ENCODE peak calls at places on chromosome 11, in four cellular contexts. Z, B, N and A are unnamed samples.

GRCh38 chr11:21495879-21496278 is 697.0 kb upstream of the ANO5 start:
- DNase-seq in Z (no peak), N (no peak), B (no peak), A (no peak)

GRCh38 chr11:44728491-44728910 is 1.7 kb downstream of the TSPAN18 start:
- DNase-seq in Z (no peak), N (no peak), B (no peak), A (no peak)

GRCh38 chr11:111623527-111624030 is 21.3 kb downstream of the SIK2 start:
- DNase-seq in N (peak; percentile 86), Z (no peak), B (no peak), A (no peak)

GRCh38 chr11:83724704-83725114 is 438.5 kb upstream of the CCDC90B start:
- DNase-seq in B (peak; percentile 45), N (no peak), Z (no peak), A (no peak)

GRCh38 chr11:64770120-64770519 is 8.2 kb downstream of the SF1 start:
- DNase-seq in N (no peak), B (no peak), Z (no peak), A (no peak)

GRCh38 chr11:122797651-122798050 is 40.6 kb upstream of the CRTAM start:
- DNase-seq in B (no peak), N (no peak), Z (no peak), A (no peak)

GRCh38 chr11:77560605-77561004 is 29.1 kb upstream of the AQP11 start:
- DNase-seq in N (peak; percentile 6), Z (peak; percentile 19), B (no peak), A (no peak)

GRCh38 chr11:22491826-22492225 is 133.8 kb downstream of the FANCF start:
- DNase-seq in N (no peak), Z (peak; percentile 26), B (no peak), A (no peak)

GRCh38 chr11:93517041-93517440 is 26.1 kb downstream of the SMCO4 start:
- DNase-seq in Z (no peak), N (no peak), B (no peak), A (no peak)

GRCh38 chr11:129458278-129458677 is 82.6 kb downstream of the BARX2 start:
- DNase-seq in Z (no peak), N (no peak), B (no peak), A (no peak)

GRCh38 chr11:104654414-104654813 is 243.8 kb downstream of the CASP12 start:
- DNase-seq in N (no peak), B (no peak), Z (no peak), A (no peak)

GRCh38 chr11:18633256-18634139 is 644 bp downstream of the SPTY2D1 start:
- DNase-seq in N (no peak), B (no peak), Z (no peak), A (peak; percentile 2)

DNA sequence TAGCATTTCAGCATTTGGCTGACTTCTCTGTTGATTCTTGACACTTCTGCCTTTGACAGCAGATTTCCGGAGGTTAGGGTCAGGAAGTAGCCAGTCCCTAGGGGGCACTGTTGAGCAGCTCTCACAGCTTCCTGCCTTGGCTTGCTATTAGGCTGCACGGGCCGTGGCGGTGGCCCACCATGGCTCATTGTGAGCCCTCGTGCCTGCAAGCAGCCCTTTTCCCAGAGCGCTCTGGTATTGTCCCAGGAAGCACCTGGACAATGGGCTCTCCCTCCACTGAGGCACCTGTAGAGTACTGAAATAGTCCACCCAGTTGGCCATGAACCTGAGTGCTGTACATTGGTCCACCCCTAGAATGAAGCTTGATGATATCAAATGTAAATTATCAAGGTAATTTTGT is 100.2 kb upstream of the GAL start:
- DNase-seq in Z (no peak), N (peak; percentile 15), B (peak; percentile 62), A (no peak)
- TF ChIP-seq CTCF in Z (peak; percentile 55), N (peak; percentile 71), B (peak; percentile 60), A (peak; percentile 69)

GRCh38 chr11:1888347-1888753 is 3.3 kb downstream of the PRR33 start:
- DNase-seq in B (no peak), Z (no peak), N (no peak), A (no peak)

GRCh38 chr11:1890856-1891830 is 552 bp downstream of the PRR33 start:
- DNase-seq in Z (no peak), N (no peak), B (no peak), A (no peak)

GRCh38 chr11:1888811-1889526 is 2.7 kb downstream of the PRR33 start:
- DNase-seq in N (no peak), B (peak; percentile 62), Z (no peak), A (no peak)

GRCh38 chr11:1889941-1890855 is 1.5 kb downstream of the PRR33 start:
- DNase-seq in Z (no peak), B (no peak), N (no peak), A (no peak)

GRCh38 chr11:1889527-1889930 is 2.2 kb downstream of the PRR33 start:
- DNase-seq in N (no peak), B (no peak), Z (no peak), A (no peak)
- H3K4me3 ChIP-seq in N (no peak overlapping the region), B (no peak overlapping the region), Z (no peak overlapping the region), A (no peak overlapping the region)

GRCh38 chr11:75399344-75400109 is at the start of gene RPS3:
- DNase-seq in B (peak; percentile 96), N (peak; percentile 88), Z (peak; percentile 63), A (peak; percentile 65)
- TF ChIP-seq CTCF in B (no peak), N (peak; percentile 65), Z (peak; percentile 23), A (peak; percentile 17)

GRCh38 chr11:118560806-118561205 is 4.9 kb downstream of the IFT46 start:
- DNase-seq in B (no peak), Z (no peak), N (no peak), A (no peak)

GRCh38 chr11:118570787-118571186 is 1.4 kb upstream of the ARCN1 start:
- DNase-seq in B (no peak), N (no peak), Z (no peak), A (no peak)

GRCh38 chr11:118569670-118570069 is 2.5 kb upstream of the ARCN1 start:
- DNase-seq in N (no peak), B (no peak), Z (no peak), A (no peak)

DNA sequence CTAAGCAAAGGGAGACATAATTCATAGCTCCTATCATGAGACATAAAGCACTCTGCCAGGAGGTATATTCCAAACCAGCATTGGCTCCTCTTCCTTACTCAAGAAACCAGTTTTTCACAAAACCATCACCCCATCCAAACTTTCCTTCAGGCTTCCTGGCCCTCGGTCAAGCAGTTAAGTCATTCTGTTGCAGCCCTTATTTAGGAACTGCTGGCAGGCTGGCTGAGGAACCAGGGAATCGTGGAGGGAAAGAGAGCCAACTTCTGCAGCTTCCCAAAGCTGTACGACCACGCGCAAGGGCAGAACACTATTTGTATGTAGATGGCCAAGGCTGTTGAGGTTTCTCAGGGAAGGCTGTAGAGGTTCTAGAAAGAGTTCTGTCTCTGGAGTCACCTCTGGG is 669 bp downstream of the IFT46 start:
- DNase-seq in Z (no peak), B (no peak), N (no peak), A (no peak)
- H3K4me3 ChIP-seq in Z (peak overlapping the region; percentile 23), B (peak overlapping the region; percentile 68), N (no peak overlapping the region), A (no peak overlapping the region)